ENCODE peak calls at places on chromosomes 1 and 21, in six cellular contexts. One of them, this sample, is unnamed.

GRCh38 chr1:163083690-163084089 is 14.5 kb downstream of the RGS4 start:
- DNase-seq in glutamatergic neuron: no peak
- DNase-seq in nephron progenitor cell: no peak
- DNase-seq in H9: no peak
- DNase-seq in epithelial cell of esophagus: peak
- DNase-seq in adrenal gland: no peak
- DNase-seq in this sample: no peak

GRCh38 chr1:101365186-101365585 is 128.4 kb downstream of the S1PR1 start:
- DNase-seq in glutamatergic neuron: no peak
- DNase-seq in nephron progenitor cell: no peak
- DNase-seq in H9: no peak
- DNase-seq in epithelial cell of esophagus: no peak
- DNase-seq in adrenal gland: no peak
- DNase-seq in this sample: no peak

GRCh38 chr21:37220433-37220980 is 46.6 kb downstream of the VPS26C start:
- DNase-seq in glutamatergic neuron: no peak
- DNase-seq in nephron progenitor cell: no peak
- DNase-seq in H9: no peak
- DNase-seq in epithelial cell of esophagus: peak
- DNase-seq in adrenal gland: no peak
- DNase-seq in this sample: peak

GRCh38 chr1:169124459-169124858 is 18.0 kb downstream of the ATP1B1 start:
- DNase-seq in glutamatergic neuron: no peak
- DNase-seq in nephron progenitor cell: no peak
- DNase-seq in H9: no peak
- DNase-seq in epithelial cell of esophagus: peak
- DNase-seq in adrenal gland: no peak
- DNase-seq in this sample: no peak

GRCh38 chr1:229093546-229094336 is 177.2 kb upstream of the RAB4A start:
- DNase-seq in glutamatergic neuron: no peak
- DNase-seq in nephron progenitor cell: no peak
- DNase-seq in H9: peak
- DNase-seq in epithelial cell of esophagus: peak
- DNase-seq in adrenal gland: no peak
- DNase-seq in this sample: no peak

GRCh38 chr1:247443641-247444040 is 14.3 kb downstream of the OR2B11 start:
- DNase-seq in glutamatergic neuron: no peak
- DNase-seq in nephron progenitor cell: no peak
- DNase-seq in H9: no peak
- DNase-seq in epithelial cell of esophagus: no peak
- DNase-seq in adrenal gland: peak
- DNase-seq in this sample: no peak

GRCh38 chr1:248597589-248597988 is at the start of gene OR2T10:
- DNase-seq in glutamatergic neuron: no peak
- DNase-seq in nephron progenitor cell: no peak
- DNase-seq in H9: no peak
- DNase-seq in epithelial cell of esophagus: no peak
- DNase-seq in adrenal gland: no peak
- DNase-seq in this sample: no peak

GRCh38 chr1:177411371-177411770 is 240.6 kb downstream of the BRINP2 start:
- DNase-seq in glutamatergic neuron: no peak
- DNase-seq in nephron progenitor cell: no peak
- DNase-seq in H9: no peak
- DNase-seq in epithelial cell of esophagus: no peak
- DNase-seq in adrenal gland: no peak
- DNase-seq in this sample: no peak

GRCh38 chr1:107545056-107545597 is 404.3 kb downstream of the NTNG1 start:
- DNase-seq in glutamatergic neuron: no peak
- DNase-seq in nephron progenitor cell: no peak
- DNase-seq in H9: no peak
- DNase-seq in epithelial cell of esophagus: no peak
- DNase-seq in adrenal gland: no peak
- DNase-seq in this sample: no peak

GRCh38 chr1:94858276-94858675 is 38.1 kb downstream of the SLC44A3 start:
- DNase-seq in glutamatergic neuron: no peak
- DNase-seq in nephron progenitor cell: no peak
- DNase-seq in H9: no peak
- DNase-seq in epithelial cell of esophagus: peak
- DNase-seq in adrenal gland: no peak
- DNase-seq in this sample: no peak

GRCh38 chr1:92748138-92748537 is 36.8 kb downstream of the EVI5 start:
- DNase-seq in glutamatergic neuron: no peak
- DNase-seq in nephron progenitor cell: no peak
- DNase-seq in H9: no peak
- DNase-seq in epithelial cell of esophagus: no peak
- DNase-seq in adrenal gland: peak
- DNase-seq in this sample: no peak

GRCh38 chr1:241772932-241773500 is 75.0 kb upstream of the EXO1 start:
- DNase-seq in glutamatergic neuron: no peak
- DNase-seq in nephron progenitor cell: no peak
- DNase-seq in H9: no peak
- DNase-seq in epithelial cell of esophagus: no peak
- DNase-seq in adrenal gland: no peak
- DNase-seq in this sample: no peak

GRCh38 chr1:111904478-111905218 is 84.8 kb downstream of the KCND3 start:
- DNase-seq in glutamatergic neuron: peak
- DNase-seq in nephron progenitor cell: peak
- DNase-seq in H9: peak
- DNase-seq in epithelial cell of esophagus: peak
- DNase-seq in adrenal gland: no peak
- DNase-seq in this sample: no peak

GRCh38 chr21:35423694-35424093 is 374.6 kb upstream of the RUNX1 start:
- DNase-seq in glutamatergic neuron: no peak
- DNase-seq in nephron progenitor cell: no peak
- DNase-seq in H9: no peak
- DNase-seq in epithelial cell of esophagus: peak
- DNase-seq in adrenal gland: no peak
- DNase-seq in this sample: no peak

GRCh38 chr1:66022904-66023620 is 230.4 kb downstream of the PDE4B start:
- DNase-seq in glutamatergic neuron: no peak
- DNase-seq in nephron progenitor cell: peak
- DNase-seq in H9: no peak
- DNase-seq in epithelial cell of esophagus: peak
- DNase-seq in adrenal gland: no peak
- DNase-seq in this sample: no peak

GRCh38 chr1:30185313-30185712 is 538.1 kb downstream of the MATN1 start:
- DNase-seq in glutamatergic neuron: no peak
- DNase-seq in nephron progenitor cell: no peak
- DNase-seq in H9: no peak
- DNase-seq in epithelial cell of esophagus: no peak
- DNase-seq in adrenal gland: no peak
- DNase-seq in this sample: no peak

GRCh38 chr1:115828101-115829022 is 12.6 kb downstream of the NHLH2 start:
- DNase-seq in glutamatergic neuron: peak
- DNase-seq in nephron progenitor cell: peak
- DNase-seq in H9: peak
- DNase-seq in epithelial cell of esophagus: no peak
- DNase-seq in adrenal gland: no peak
- DNase-seq in this sample: no peak

GRCh38 chr1:44485229-44485932 is 80.3 kb downstream of the RNF220 start:
- DNase-seq in glutamatergic neuron: no peak
- DNase-seq in nephron progenitor cell: no peak
- DNase-seq in H9: no peak
- DNase-seq in epithelial cell of esophagus: peak
- DNase-seq in adrenal gland: peak
- DNase-seq in this sample: no peak

GRCh38 chr1:18144921-18145699 is 37.5 kb downstream of the IGSF21 start:
- DNase-seq in glutamatergic neuron: no peak
- DNase-seq in nephron progenitor cell: no peak
- DNase-seq in H9: no peak
- DNase-seq in epithelial cell of esophagus: no peak
- DNase-seq in adrenal gland: no peak
- DNase-seq in this sample: no peak

GRCh38 chr1:27391511-27392095 is 819 bp upstream of the GPR3 start:
- DNase-seq in glutamatergic neuron: no peak
- DNase-seq in nephron progenitor cell: no peak
- DNase-seq in H9: peak
- DNase-seq in epithelial cell of esophagus: peak
- DNase-seq in adrenal gland: peak
- DNase-seq in this sample: no peak

GRCh38 chr1:56644941-56645662 is at the start of gene PRKAA2:
- DNase-seq in glutamatergic neuron: peak
- DNase-seq in nephron progenitor cell: peak
- DNase-seq in H9: peak
- DNase-seq in epithelial cell of esophagus: peak
- DNase-seq in adrenal gland: peak
- DNase-seq in this sample: peak

GRCh38 chr1:240613353-240614142 is 1.6 kb upstream of the GREM2 start:
- DNase-seq in glutamatergic neuron: no peak
- DNase-seq in nephron progenitor cell: no peak
- DNase-seq in H9: no peak
- DNase-seq in epithelial cell of esophagus: no peak
- DNase-seq in adrenal gland: no peak
- DNase-seq in this sample: no peak

GRCh38 chr1:22288593-22289241 is 145.8 kb upstream of the WNT4 start:
- DNase-seq in glutamatergic neuron: no peak
- DNase-seq in nephron progenitor cell: no peak
- DNase-seq in H9: no peak
- DNase-seq in epithelial cell of esophagus: no peak
- DNase-seq in adrenal gland: peak
- DNase-seq in this sample: no peak

GRCh38 chr1:231757759-231758158 is 131.2 kb downstream of the DISC1 start:
- DNase-seq in glutamatergic neuron: no peak
- DNase-seq in nephron progenitor cell: no peak
- DNase-seq in H9: no peak
- DNase-seq in epithelial cell of esophagus: no peak
- DNase-seq in adrenal gland: no peak
- DNase-seq in this sample: no peak

GRCh38 chr1:227304665-227305064 is 13.6 kb downstream of the CDC42BPA start:
- DNase-seq in glutamatergic neuron: no peak
- DNase-seq in nephron progenitor cell: no peak
- DNase-seq in H9: no peak
- DNase-seq in epithelial cell of esophagus: no peak
- DNase-seq in adrenal gland: no peak
- DNase-seq in this sample: no peak

GRCh38 chr21:38120984-38121855 is 135.6 kb upstream of the KCNJ15 start:
- DNase-seq in glutamatergic neuron: no peak
- DNase-seq in nephron progenitor cell: no peak
- DNase-seq in H9: no peak
- DNase-seq in epithelial cell of esophagus: no peak
- DNase-seq in adrenal gland: no peak
- DNase-seq in this sample: no peak

GRCh38 chr1:230113230-230113604 is 46.2 kb downstream of the GALNT2 start:
- DNase-seq in glutamatergic neuron: no peak
- DNase-seq in nephron progenitor cell: no peak
- DNase-seq in H9: no peak
- DNase-seq in epithelial cell of esophagus: no peak
- DNase-seq in adrenal gland: no peak
- DNase-seq in this sample: no peak

GRCh38 chr1:17258116-17258757 is 9.3 kb downstream of the PADI3 start:
- DNase-seq in glutamatergic neuron: no peak
- DNase-seq in nephron progenitor cell: no peak
- DNase-seq in H9: no peak
- DNase-seq in epithelial cell of esophagus: peak
- DNase-seq in adrenal gland: no peak
- DNase-seq in this sample: no peak

GRCh38 chr1:28199328-28200233 is 23.1 kb upstream of the PTAFR start:
- DNase-seq in glutamatergic neuron: no peak
- DNase-seq in nephron progenitor cell: no peak
- DNase-seq in H9: no peak
- DNase-seq in epithelial cell of esophagus: no peak
- DNase-seq in adrenal gland: peak
- DNase-seq in this sample: peak

GRCh38 chr1:165240486-165240885 is 116.0 kb downstream of the LMX1A start:
- DNase-seq in glutamatergic neuron: no peak
- DNase-seq in nephron progenitor cell: no peak
- DNase-seq in H9: no peak
- DNase-seq in epithelial cell of esophagus: no peak
- DNase-seq in adrenal gland: no peak
- DNase-seq in this sample: no peak

DNA sequence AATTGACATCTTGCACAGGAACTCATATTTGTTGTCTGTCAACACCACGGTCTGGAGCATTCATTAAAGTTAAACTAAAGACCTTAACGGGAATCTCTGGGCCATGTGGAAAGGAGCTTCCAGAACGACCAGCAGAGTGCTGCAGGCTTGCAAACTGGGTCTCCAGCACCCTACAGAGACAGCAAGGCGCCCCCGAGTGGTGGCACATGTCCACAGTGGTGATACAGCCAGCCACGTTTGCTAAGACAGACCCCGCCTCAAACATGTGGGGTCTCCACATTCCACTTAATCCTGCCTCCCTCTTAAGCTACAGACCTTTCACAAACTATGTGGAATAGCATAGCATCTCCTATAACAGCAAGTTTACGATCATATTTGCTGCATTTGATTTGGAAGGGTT is 96.5 kb upstream of the BACE2 start:
- DNase-seq in glutamatergic neuron: peak
- DNase-seq in nephron progenitor cell: peak
- DNase-seq in H9: peak
- DNase-seq in epithelial cell of esophagus: no peak
- DNase-seq in adrenal gland: no peak
- DNase-seq in this sample: no peak
- TF ChIP-seq CTCF in glutamatergic neuron: peak
- TF ChIP-seq CTCF in nephron progenitor cell: no peak
- TF ChIP-seq CTCF in H9: peak
- TF ChIP-seq CTCF in epithelial cell of esophagus: peak
- TF ChIP-seq CTCF in adrenal gland: no peak
- TF ChIP-seq CTCF in this sample: no peak

GRCh38 chr1:43367904-43368645 is at the start of gene ELOVL1:
- DNase-seq in glutamatergic neuron: peak
- DNase-seq in nephron progenitor cell: peak
- DNase-seq in H9: peak
- DNase-seq in epithelial cell of esophagus: peak
- DNase-seq in adrenal gland: peak
- DNase-seq in this sample: peak
- TF ChIP-seq CTCF in glutamatergic neuron: no peak
- TF ChIP-seq CTCF in nephron progenitor cell: no peak
- TF ChIP-seq CTCF in H9: peak
- TF ChIP-seq CTCF in epithelial cell of esophagus: peak
- TF ChIP-seq CTCF in adrenal gland: peak
- TF ChIP-seq CTCF in this sample: peak

GRCh38 chr1:62784509-62785365 is 805 bp downstream of the ATG4C start:
- DNase-seq in glutamatergic neuron: no peak
- DNase-seq in nephron progenitor cell: no peak
- DNase-seq in H9: no peak
- DNase-seq in epithelial cell of esophagus: peak
- DNase-seq in adrenal gland: no peak
- DNase-seq in this sample: peak

GRCh38 chr1:62782197-62782886 is 1.6 kb upstream of the ATG4C start:
- DNase-seq in glutamatergic neuron: no peak
- DNase-seq in nephron progenitor cell: no peak
- DNase-seq in H9: no peak
- DNase-seq in epithelial cell of esophagus: peak
- DNase-seq in adrenal gland: no peak
- DNase-seq in this sample: no peak

GRCh38 chr1:62778208-62778607 is 5.7 kb upstream of the ATG4C start:
- DNase-seq in glutamatergic neuron: no peak
- DNase-seq in nephron progenitor cell: no peak
- DNase-seq in H9: no peak
- DNase-seq in epithelial cell of esophagus: peak
- DNase-seq in adrenal gland: no peak
- DNase-seq in this sample: no peak

GRCh38 chr1:62783736-62784508 is at the start of gene ATG4C:
- DNase-seq in glutamatergic neuron: peak
- DNase-seq in nephron progenitor cell: peak
- DNase-seq in H9: peak
- DNase-seq in epithelial cell of esophagus: peak
- DNase-seq in adrenal gland: peak
- DNase-seq in this sample: peak
- TF ChIP-seq CTCF in glutamatergic neuron: no peak
- TF ChIP-seq CTCF in nephron progenitor cell: no peak
- TF ChIP-seq CTCF in H9: no peak
- TF ChIP-seq CTCF in epithelial cell of esophagus: no peak
- TF ChIP-seq CTCF in adrenal gland: peak
- TF ChIP-seq CTCF in this sample: no peak

GRCh38 chr1:154998201-154998780 is 4.3 kb upstream of the ZBTB7B start:
- DNase-seq in glutamatergic neuron: no peak
- DNase-seq in nephron progenitor cell: no peak
- DNase-seq in H9: peak
- DNase-seq in epithelial cell of esophagus: no peak
- DNase-seq in adrenal gland: no peak
- DNase-seq in this sample: no peak
- TF ChIP-seq CTCF in glutamatergic neuron: no peak
- TF ChIP-seq CTCF in nephron progenitor cell: no peak
- TF ChIP-seq CTCF in H9: peak
- TF ChIP-seq CTCF in epithelial cell of esophagus: no peak
- TF ChIP-seq CTCF in adrenal gland: no peak
- TF ChIP-seq CTCF in this sample: peak

This sample was measured in GM10248.